ENCODE peak calls at places on chromosome 18, in five cellular contexts. L is astrocyte, U is left ventricle myocardium inferior, X is GM23248, R is aorta. V is an unnamed sample. For H3K9me3, the result is how much of the 10 kb centered on the place peaks cover.

GRCh38 chr18:53534203-53534602 is 690.3 kb downstream of the MBD2 start:
- DNase-seq in L (no peak), R (no peak), X (no peak), U (no peak), V (no peak)

GRCh38 chr18:35131387-35132283 is 90.4 kb downstream of the MAPRE2 start:
- DNase-seq in L (no peak), U (no peak), X (no peak), R (no peak), V (peak)

GRCh38 chr18:34710430-34711386 is 610 bp downstream of the DTNA start:
- DNase-seq in L (peak), R (no peak), U (no peak), X (peak), V (no peak)

GRCh38 chr18:6222271-6222670 is 192.4 kb downstream of the L3MBTL4 start:
- DNase-seq in L (no peak), X (no peak), R (no peak), U (no peak), V (no peak)

GRCh38 chr18:33745396-33745795 is 167.4 kb downstream of the ASXL3 start:
- DNase-seq in U (no peak), L (no peak), R (no peak), X (no peak), V (no peak)

GRCh38 chr18:58254873-58255511 is 211.0 kb downstream of the NEDD4L start:
- DNase-seq in U (peak), X (no peak), R (no peak), L (no peak), V (no peak)

GRCh38 chr18:78765637-78766281 is 213.9 kb upstream of the SALL3 start:
- DNase-seq in X (no peak), R (no peak), U (no peak), L (no peak), V (no peak)

GRCh38 chr18:8812631-8813030 is 107.3 kb downstream of the MTCL1 start:
- DNase-seq in R (no peak), L (peak), X (peak), U (no peak), V (no peak)

GRCh38 chr18:39951321-39951720 is 2003.7 kb upstream of the PIK3C3 start:
- DNase-seq in U (no peak), X (peak), L (peak), R (no peak), V (no peak)

GRCh38 chr18:3675446-3675845 is 225.5 kb downstream of the TGIF1 start:
- DNase-seq in L (no peak), R (no peak), X (peak), U (no peak), V (no peak)

GRCh38 chr18:12592597-12593127 is 65.2 kb downstream of the SPIRE1 start:
- DNase-seq in X (no peak), L (no peak), U (no peak), R (no peak), V (no peak)
- H3K9me3 ChIP-seq in X (under half), L (under half), U (under half), R (under half), V (under half)

GRCh38 chr18:79927597-79928562 is 23.6 kb downstream of the SLC66A2 start:
- DNase-seq in U (no peak), L (no peak), R (peak), X (no peak), V (peak)

GRCh38 chr18:79928563-79928960 is 22.9 kb downstream of the SLC66A2 start:
- DNase-seq in L (no peak), U (no peak), R (peak), X (no peak), V (no peak)

GRCh38 chr18:79926715-79927596 is 24.5 kb downstream of the SLC66A2 start:
- DNase-seq in L (no peak), X (no peak), U (no peak), R (peak), V (peak)

GRCh38 chr18:79932907-79933306 is 18.5 kb downstream of the SLC66A2 start:
- DNase-seq in U (no peak), R (no peak), X (no peak), L (no peak), V (no peak)

GRCh38 chr18:79930020-79930642 is 21.3 kb downstream of the SLC66A2 start:
- DNase-seq in R (no peak), U (no peak), X (no peak), L (no peak), V (no peak)
- H3K9me3 ChIP-seq in R (under half), U (half or more), X (under half), L (under half), V (under half)

DNA sequence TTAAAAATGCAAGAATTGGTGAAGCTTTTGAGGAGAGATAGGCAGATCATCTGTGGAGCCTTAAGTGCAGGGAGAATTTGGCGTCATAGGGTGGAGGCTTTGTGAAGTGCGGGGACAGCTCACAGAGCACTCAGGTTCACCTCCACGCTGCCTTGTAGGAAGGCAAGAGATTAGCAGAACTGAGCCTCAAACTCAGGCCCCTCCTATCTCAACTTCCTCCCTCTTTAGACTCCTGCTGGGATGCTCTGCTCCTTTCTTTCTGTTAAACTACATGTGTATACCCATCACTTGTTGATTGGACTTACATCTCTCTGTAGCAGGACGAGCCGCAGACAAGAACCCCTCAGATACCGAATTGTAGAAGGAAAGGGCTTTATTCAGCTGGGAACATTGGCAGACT is 422.2 kb downstream of the SETBP1 start:
- DNase-seq in R (no peak), U (no peak), L (no peak), X (no peak), V (no peak)
- H3K9me3 ChIP-seq in R (under half), U (under half), L (under half), X (under half), V (under half)

DNA sequence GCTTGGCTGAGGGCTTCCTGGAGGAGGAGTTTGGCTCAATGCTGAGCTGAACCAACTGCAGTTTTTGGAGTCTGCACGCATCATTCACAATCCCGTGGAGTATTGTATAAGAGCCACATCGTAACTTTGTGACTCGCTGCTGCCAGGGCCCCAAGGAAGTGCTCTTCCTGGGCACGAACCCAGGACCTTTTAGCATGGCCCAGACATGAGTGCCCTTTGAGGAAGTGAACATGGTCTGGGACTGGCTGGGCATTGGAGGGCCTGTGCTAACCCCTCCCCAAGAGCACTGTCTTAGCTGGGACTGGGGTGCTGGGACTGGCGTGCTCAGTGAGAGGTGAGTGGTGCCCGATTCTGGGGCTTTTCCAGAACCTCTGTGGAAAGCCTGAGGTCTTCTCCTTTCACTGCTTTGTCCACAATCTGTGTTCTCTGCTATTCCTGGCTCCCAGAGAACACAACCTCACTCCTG is 88.6 kb downstream of the LIPG start:
- DNase-seq in L (no peak), U (no peak), R (no peak), X (peak), V (no peak)
- H3K9me3 ChIP-seq in L (under half), U (under half), R (under half), X (under half), V (under half)

GRCh38 chr18:15005313-15006130 is 257.6 kb downstream of the ANKRD30B start:
- DNase-seq in U (no peak), X (no peak), L (no peak), R (no peak), V (no peak)
- H3K9me3 ChIP-seq in U (under half), X (under half), L (under half), R (under half), V (under half)

DNA sequence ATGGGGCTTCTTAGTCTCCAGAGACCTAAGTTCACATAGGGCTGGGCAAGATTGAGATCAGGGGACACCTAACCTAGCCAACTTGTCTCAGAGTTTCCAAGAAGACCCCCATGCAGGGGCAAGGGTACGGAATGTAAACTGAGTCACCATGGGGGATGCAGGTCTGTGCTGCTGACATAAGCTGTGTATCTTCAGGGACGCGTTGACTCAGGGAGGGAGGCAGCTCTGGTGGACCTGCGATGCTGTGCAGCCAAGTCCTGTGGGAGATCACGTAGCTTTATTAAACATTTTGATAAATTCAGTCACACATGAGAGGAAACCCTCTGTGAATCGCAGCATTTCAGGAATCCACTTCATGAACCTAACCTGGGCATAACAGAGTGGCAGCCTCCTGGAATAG is 216.0 kb downstream of the ANKRD30B start:
- DNase-seq in L (no peak), U (no peak), X (no peak), R (no peak), V (no peak)
- H3K9me3 ChIP-seq in L (under half), U (under half), X (under half), R (under half), V (under half)